ENCODE peak calls at places on chromosomes 3 and 15, in five cellular contexts. R, H, Z, J and Y are unnamed samples.

GRCh38 chr3:186454881-186455703 is 89.1 kb downstream of the CRYGS start:
- DNase-seq in R (no peak), H (no peak), Z (no peak), J (no peak), Y (no peak)

GRCh38 chr3:35393916-35394315 is 245.4 kb upstream of the ARPP21 start:
- DNase-seq in R (no peak), H (no peak), Z (no peak), J (no peak), Y (no peak)

GRCh38 chr3:33791477-33792166 is 6.8 kb upstream of the PDCD6IP start:
- DNase-seq in R (no peak), H (no peak), Z (peak), J (no peak), Y (no peak)

GRCh38 chr3:17749281-17749680 is 6.8 kb upstream of the TBC1D5 start:
- DNase-seq in R (no peak), H (no peak), Z (peak), J (no peak), Y (no peak)

GRCh38 chr3:55531266-55531665 is 44.2 kb upstream of the WNT5A start:
- DNase-seq in R (no peak), H (no peak), Z (no peak), J (no peak), Y (no peak)

GRCh38 chr3:31738423-31738822 is 205.7 kb downstream of the STT3B start:
- DNase-seq in R (no peak), H (no peak), Z (no peak), J (no peak), Y (no peak)

GRCh38 chr15:70348581-70349344 is 251.0 kb upstream of the TLE3 start:
- DNase-seq in R (no peak), H (no peak), Z (no peak), J (no peak), Y (no peak)

GRCh38 chr3:40580494-40581091 is 55.8 kb downstream of the ZNF621 start:
- DNase-seq in R (peak), H (peak), Z (peak), J (peak), Y (peak)

GRCh38 chr3:186643493-186643892 is 3.3 kb downstream of the FETUB start:
- DNase-seq in R (no peak), H (no peak), Z (no peak), J (no peak), Y (no peak)

GRCh38 chr15:44775923-44776322 is 39.6 kb downstream of the TRIM69 start:
- DNase-seq in R (peak), H (peak), Z (peak), J (no peak), Y (no peak)

GRCh38 chr3:69579527-69580165 is 159.6 kb upstream of the MITF start:
- DNase-seq in R (no peak), H (no peak), Z (no peak), J (no peak), Y (no peak)

GRCh38 chr3:184284696-184285095 is 8.9 kb downstream of the ECE2 start:
- DNase-seq in R (peak), H (peak), Z (peak), J (no peak), Y (no peak)

GRCh38 chr15:40928975-40929729 is at the start of gene DLL4:
- DNase-seq in R (peak), H (no peak), Z (peak), J (no peak), Y (no peak)

GRCh38 chr3:5806192-5806591 is 618.7 kb downstream of the EDEM1 start:
- DNase-seq in R (peak), H (no peak), Z (no peak), J (no peak), Y (no peak)

GRCh38 chr15:70802629-70803028 is 39.3 kb upstream of the UACA start:
- DNase-seq in R (no peak), H (no peak), Z (peak), J (no peak), Y (peak)

GRCh38 chr15:39391230-39391629 is 189.6 kb upstream of the THBS1 start:
- DNase-seq in R (no peak), H (no peak), Z (peak), J (no peak), Y (no peak)